ENCODE peak calls at places on chromosome 22, in nine cellular contexts. O is H1, A is A549, M is sigmoid colon, X is esophagus muscularis mucosa, T is ovary, D is HepG2, W is tibial nerve, G is K562. K is an unnamed sample.

GRCh38 chr22:47808886-47809620 is 1046.6 kb downstream of the TBC1D22A start:
- DNase-seq in O (no peak), A (no peak), M (no peak), X (no peak), T (no peak), D (no peak), W (no peak), G (no peak), K (no peak)

GRCh38 chr22:45491841-45492240 is 10.8 kb upstream of the FBLN1 start:
- DNase-seq in O (no peak), A (no peak), M (no peak), X (no peak), T (no peak), D (no peak), W (no peak), G (no peak), K (no peak)

GRCh38 chr22:46070722-46071450 is 79.4 kb upstream of the PPARA start:
- DNase-seq in O (peak; percentile 71), A (no peak), M (peak; percentile 81), X (no peak), T (peak; percentile 79), D (no peak), W (peak; percentile 56), G (no peak), K (peak; percentile 79)

GRCh38 chr22:17097062-17097461 is 12.3 kb downstream of the IL17RA start:
- DNase-seq in O (no peak), A (no peak), M (peak; percentile 21), X (no peak), T (no peak), D (no peak), W (no peak), G (no peak), K (peak; percentile 13)

GRCh38 chr22:46081036-46081830 is 69.1 kb upstream of the PPARA start:
- DNase-seq in O (no peak), A (no peak), M (peak; percentile 76), X (no peak), T (no peak), D (no peak), W (peak; percentile 13), G (no peak), K (peak; percentile 79)

GRCh38 chr22:27880778-27881394 is 38.2 kb downstream of the PITPNB start:
- DNase-seq in O (no peak), A (peak; percentile 17), M (no peak), X (no peak), T (no peak), D (peak; percentile 56), W (no peak), G (peak; percentile 58), K (no peak)

GRCh38 chr22:27057717-27058116 is 400.3 kb downstream of the MIAT start:
- DNase-seq in O (no peak), A (no peak), M (no peak), X (no peak), T (no peak), D (no peak), W (no peak), G (no peak), K (no peak)

GRCh38 chr22:17009640-17010291 is 1.7 kb upstream of the GAB4 start:
- DNase-seq in O (peak; percentile 54), A (no peak), M (no peak), X (peak; percentile 87), T (no peak), D (no peak), W (no peak), G (no peak), K (no peak)

GRCh38 chr22:24411256-24412004 is 16.0 kb upstream of the ADORA2A start:
- DNase-seq in O (no peak), A (no peak), M (no peak), X (no peak), T (no peak), D (no peak), W (no peak), G (no peak), K (no peak)

GRCh38 chr22:46710842-46711241 is 27.2 kb downstream of the CERK start:
- DNase-seq in O (no peak), A (no peak), M (no peak), X (no peak), T (no peak), D (no peak), W (no peak), G (no peak), K (no peak)

GRCh38 chr22:30305906-30306628 is 16.8 kb upstream of the CASTOR1 start:
- DNase-seq in O (no peak), A (no peak), M (no peak), X (no peak), T (no peak), D (no peak), W (no peak), G (peak; percentile 47), K (no peak)

GRCh38 chr22:41411021-41411851 is 29.5 kb downstream of the TEF start:
- DNase-seq in O (no peak), A (no peak), M (peak; percentile 90), X (no peak), T (peak; percentile 54), D (no peak), W (no peak), G (no peak), K (no peak)

GRCh38 chr22:36577019-36577418 is 48.1 kb upstream of the EIF3D start:
- DNase-seq in O (no peak), A (peak; percentile 49), M (no peak), X (no peak), T (no peak), D (peak; percentile 3), W (no peak), G (no peak), K (no peak)

GRCh38 chr22:28129319-28129962 is 210.4 kb upstream of the PITPNB start:
- DNase-seq in O (no peak), A (no peak), M (no peak), X (peak; percentile 39), T (no peak), D (no peak), W (no peak), G (no peak), K (no peak)

GRCh38 chr22:24995649-24996180 is 43.2 kb downstream of the KIAA1671 start:
- DNase-seq in O (no peak), A (no peak), M (no peak), X (no peak), T (no peak), D (no peak), W (no peak), G (no peak), K (no peak)

GRCh38 chr22:17913705-17914282 is 110.6 kb downstream of the MICAL3 start:
- DNase-seq in O (no peak), A (no peak), M (no peak), X (no peak), T (no peak), D (no peak), W (no peak), G (peak; percentile 36), K (no peak)

GRCh38 chr22:30245985-30246901 is at the start of gene LIF:
- DNase-seq in O (peak; percentile 75), A (no peak), M (no peak), X (no peak), T (no peak), D (no peak), W (no peak), G (peak; percentile 18), K (no peak)

GRCh38 chr22:31846161-31847115 is 92.6 kb downstream of the DEPDC5 start:
- DNase-seq in O (no peak), A (peak; percentile 8), M (no peak), X (no peak), T (no peak), D (no peak), W (no peak), G (peak; percentile 37), K (peak; percentile 45)

DNA sequence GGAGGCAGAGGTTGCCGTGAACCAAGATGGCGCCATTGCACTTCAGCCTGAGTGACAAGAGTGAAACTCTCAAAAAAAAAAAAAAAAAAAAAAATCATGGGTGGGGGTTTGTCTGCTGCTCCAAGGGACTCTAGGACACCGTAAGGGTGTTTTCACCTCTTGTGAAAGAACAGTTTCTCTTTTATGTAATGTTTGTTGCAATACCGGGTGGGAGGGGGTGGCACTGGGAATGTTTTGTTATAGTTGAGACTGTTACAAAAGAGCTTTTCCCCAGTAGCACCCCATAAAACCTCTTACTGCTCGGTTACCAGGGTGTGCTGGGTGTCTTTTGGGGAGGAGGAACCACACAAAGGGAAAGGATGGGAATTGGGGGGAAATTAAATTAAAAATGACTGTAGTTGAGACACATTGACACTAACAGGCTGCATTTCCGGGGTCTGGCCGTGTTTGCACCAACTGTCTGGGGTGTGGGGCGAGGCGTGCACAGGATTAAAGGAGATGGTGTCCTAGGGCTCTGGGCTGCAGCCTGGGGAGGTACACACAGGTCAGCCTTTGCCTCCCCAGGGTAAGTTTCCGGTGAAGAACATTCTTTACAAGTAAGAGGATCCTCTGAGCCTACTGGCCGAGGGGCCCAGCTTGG is 1.6 kb downstream of the NFAM1 start:
- DNase-seq in O (no peak), A (no peak), M (no peak), X (no peak), T (no peak), D (no peak), W (no peak), G (no peak), K (no peak)
- H3K4me3 ChIP-seq in O (no peak overlapping the region), A (no peak overlapping the region), M (no peak overlapping the region), X (no peak overlapping the region), T (no peak overlapping the region), D (no peak overlapping the region), W (peak overlapping the region; percentile 46), G (no peak overlapping the region), K (no peak overlapping the region)

GRCh38 chr22:39364646-39365405 is 15.0 kb downstream of the SYNGR1 start:
- DNase-seq in O (no peak), A (no peak), M (no peak), X (no peak), T (no peak), D (no peak), W (no peak), G (no peak), K (no peak)
- H3K4me1 ChIP-seq in O (peaks cover 4% of the 10 kb centered on the region), A (no peaks in the 10 kb centered on the region), M (peaks cover 13% of the 10 kb centered on the region), X (peaks cover 35% of the 10 kb centered on the region), T (peaks cover 14% of the 10 kb centered on the region), D (peaks cover 18% of the 10 kb centered on the region), W (peaks cover 21% of the 10 kb centered on the region), G (peaks cover 35% of the 10 kb centered on the region), K (peaks cover 63% of the 10 kb centered on the region)

DNA sequence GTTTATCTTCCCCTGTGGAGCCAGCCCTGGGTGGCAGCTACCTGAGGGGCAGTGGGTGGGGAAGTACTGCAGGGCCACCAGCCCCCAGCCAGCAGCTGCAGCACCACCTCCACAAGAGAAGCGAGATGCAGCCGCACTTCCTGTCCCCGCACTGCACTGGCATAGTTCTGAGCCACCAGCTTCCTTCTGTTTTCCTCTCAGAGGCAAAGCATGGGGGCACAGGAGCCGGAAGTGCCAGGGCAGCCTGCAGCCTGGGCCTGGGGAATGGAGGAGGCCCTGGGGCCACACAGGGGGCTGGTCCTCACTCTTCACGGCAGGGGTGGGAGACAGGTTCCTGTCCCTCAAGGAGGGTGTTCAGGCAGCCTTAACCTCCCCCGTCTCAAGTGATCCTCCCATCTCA is 11.9 kb upstream of the SH3BP1 start:
- DNase-seq in O (no peak), A (no peak), M (no peak), X (no peak), T (no peak), D (no peak), W (no peak), G (no peak), K (no peak)
- TF ChIP-seq EP300 in O (no peak), A (no peak), M (no peak), X (no peak), T (no peak), D (no peak), W (no peak), G (no peak), K (no peak)

DNA sequence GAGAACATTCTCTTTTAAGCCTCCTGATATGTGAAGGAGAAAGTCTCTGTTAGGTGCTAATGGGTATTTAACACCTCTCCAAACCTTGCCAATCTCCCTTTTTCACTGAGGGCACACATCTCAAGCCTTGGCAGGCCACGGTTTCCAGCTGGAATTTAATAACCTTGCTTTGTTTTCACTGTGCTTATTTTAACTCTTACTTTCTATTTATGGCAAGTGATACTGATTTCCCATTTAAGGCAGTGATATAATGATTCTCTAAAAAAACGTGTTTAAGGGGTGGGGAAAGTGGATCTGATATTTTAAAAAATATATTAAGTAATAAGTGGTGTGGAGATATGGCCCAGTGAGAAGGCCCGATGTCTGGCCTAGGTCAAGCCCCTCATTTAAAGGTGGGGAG is 1.1 kb upstream of the RASD2 start:
- DNase-seq in O (no peak), A (no peak), M (no peak), X (no peak), T (no peak), D (no peak), W (no peak), G (no peak), K (no peak)
- H3K4me3 ChIP-seq in O (no peak overlapping the region), A (peak overlapping the region; percentile 65), M (no peak overlapping the region), X (peak overlapping the region; percentile 79), T (no peak overlapping the region), D (peak overlapping the region; percentile 73), W (peak overlapping the region; percentile 56), G (no peak overlapping the region), K (peak overlapping the region; percentile 59)